ENCODE peak calls at places on chromosomes 11 and 22, in five cellular contexts. K is HFF-Myc, L is bronchial epithelial cell, Z is thoracic aorta, V is RWPE2. I is an unnamed sample.

GRCh38 chr22:30605449-30606110 is 1.4 kb upstream of the TCN2 start:
- DNase-seq in K (no peak), L (peak; percentile 36), Z (no peak), V (no peak), I (peak; percentile 71)

GRCh38 chr22:44595841-44596341 is 97.9 kb upstream of the RTL6 start:
- DNase-seq in K (no peak), L (no peak), Z (no peak), V (no peak), I (no peak)

GRCh38 chr11:33622231-33622630 is 78.4 kb downstream of the C11orf91 start:
- DNase-seq in K (no peak), L (no peak), Z (no peak), V (no peak), I (no peak)

GRCh38 chr11:69210660-69211035 is 54.9 kb downstream of the SMIM38 start:
- DNase-seq in K (no peak), L (no peak), Z (no peak), V (peak; percentile 45), I (no peak)

GRCh38 chr22:30305519-30305905 is 16.2 kb upstream of the CASTOR1 start:
- DNase-seq in K (no peak), L (no peak), Z (no peak), V (no peak), I (peak; percentile 63)

GRCh38 chr11:19628018-19628417 is 84.6 kb upstream of the NAV2 start:
- DNase-seq in K (no peak), L (peak; percentile 25), Z (peak; percentile 70), V (peak; percentile 77), I (no peak)

GRCh38 chr11:14541180-14541579 is 21.0 kb upstream of the PSMA1 start:
- DNase-seq in K (no peak), L (no peak), Z (no peak), V (no peak), I (no peak)

GRCh38 chr11:5421811-5422210 is at the start of gene OR51Q1:
- DNase-seq in K (no peak), L (no peak), Z (no peak), V (no peak), I (no peak)

GRCh38 chr11:87258171-87258833 is 220.6 kb downstream of the TMEM135 start:
- DNase-seq in K (no peak), L (no peak), Z (no peak), V (no peak), I (no peak)

GRCh38 chr22:37283393-37283937 is 1.2 kb downstream of the CYTH4 start:
- DNase-seq in K (no peak), L (no peak), Z (no peak), V (no peak), I (no peak)

GRCh38 chr11:104772806-104773241 is 125.4 kb downstream of the CASP12 start:
- DNase-seq in K (peak; percentile 95), L (peak; percentile 97), Z (no peak), V (no peak), I (no peak)

GRCh38 chr11:64220271-64220670 is 5.7 kb downstream of the TRPT1 start:
- DNase-seq in K (no peak), L (no peak), Z (no peak), V (no peak), I (no peak)

GRCh38 chr11:130528301-130528651 is 79.8 kb downstream of the ADAMTS15 start:
- DNase-seq in K (no peak), L (peak; percentile 33), Z (no peak), V (no peak), I (no peak)

GRCh38 chr22:50171319-50171964 is 911 bp downstream of the PANX2 start:
- DNase-seq in K (no peak), L (no peak), Z (no peak), V (no peak), I (no peak)
- TF ChIP-seq CTCF in K (no peak), L (no peak), Z (no peak), V (no peak), I (no peak)

DNA sequence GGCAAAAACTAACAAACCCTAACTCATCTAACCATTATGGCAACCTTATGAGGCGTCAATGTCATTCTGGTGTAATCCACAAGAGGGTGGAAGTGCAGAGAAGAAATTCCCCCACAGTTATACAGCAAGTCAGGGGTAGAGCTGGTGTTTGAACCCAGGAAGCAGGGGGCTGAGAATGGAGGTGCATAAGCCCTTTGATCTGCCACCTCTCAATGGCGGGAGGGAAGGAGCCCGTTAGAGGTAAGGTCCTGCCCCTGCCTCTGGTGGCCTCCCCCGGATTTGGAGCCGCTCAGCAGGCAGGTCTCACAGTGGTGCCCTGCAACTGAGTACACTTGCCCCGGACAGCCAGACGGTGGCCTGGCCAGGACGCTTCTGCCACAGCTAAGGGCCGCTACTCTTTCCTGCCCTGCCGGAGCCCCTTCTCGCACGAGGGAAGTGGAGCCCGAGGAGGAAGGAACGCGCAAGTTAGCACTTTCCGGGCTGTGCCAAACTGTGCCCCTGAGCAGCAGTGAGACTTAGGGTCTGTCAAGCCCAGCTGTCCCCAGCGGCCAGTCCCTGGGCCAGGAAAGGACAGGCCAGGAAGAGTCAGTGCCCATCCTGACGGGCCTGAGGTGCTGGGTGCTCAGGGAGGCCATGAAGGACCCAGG is 1.1 kb downstream of the FXYD2 start:
- DNase-seq in K (no peak), L (no peak), Z (no peak), V (peak; percentile 33), I (peak; percentile 62)
- TF ChIP-seq CTCF in K (peak; percentile 17), L (peak; percentile 11), Z (no peak), V (no peak), I (peak; percentile 24)

GRCh38 chr22:34111210-34111824 is 191.0 kb upstream of the LARGE1 start:
- DNase-seq in K (no peak), L (peak; percentile 12), Z (no peak), V (no peak), I (peak; percentile 48)

GRCh38 chr22:34102633-34103032 is 182.4 kb upstream of the LARGE1 start:
- DNase-seq in K (no peak), L (no peak), Z (no peak), V (no peak), I (no peak)

GRCh38 chr22:34108168-34108567 is 187.9 kb upstream of the LARGE1 start:
- DNase-seq in K (no peak), L (no peak), Z (no peak), V (no peak), I (no peak)

GRCh38 chr22:34105461-34106062 is 185.3 kb upstream of the LARGE1 start:
- DNase-seq in K (no peak), L (peak; percentile 2), Z (no peak), V (no peak), I (peak; percentile 24)
- TF ChIP-seq CTCF in K (peak; percentile 13), L (peak; percentile 5), Z (peak; percentile 50), V (peak; percentile 29), I (peak; percentile 38)

DNA sequence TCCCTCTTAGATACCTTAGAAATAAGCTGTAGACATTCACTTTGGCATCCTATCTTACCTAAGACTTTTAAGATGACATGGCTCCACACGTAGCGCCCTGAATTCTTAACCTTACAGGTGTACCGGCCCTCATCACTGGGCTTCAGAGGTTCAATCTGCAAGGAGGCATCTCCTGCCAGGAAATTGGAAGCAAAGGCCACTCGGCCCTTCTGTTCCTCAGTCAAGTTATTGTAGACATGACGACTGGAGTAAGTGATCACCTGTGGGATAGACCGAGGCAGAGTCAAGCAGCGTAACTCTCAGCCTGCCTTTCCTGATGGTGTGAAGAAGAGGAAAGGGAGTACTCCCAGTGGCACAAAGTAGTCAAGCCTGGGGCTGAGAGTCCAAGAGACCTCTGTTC is 22.5 kb upstream of the HSPA8 start:
- DNase-seq in K (no peak), L (no peak), Z (no peak), V (no peak), I (no peak)
- TF ChIP-seq CTCF in K (no peak), L (no peak), Z (no peak), V (no peak), I (no peak)

DNA sequence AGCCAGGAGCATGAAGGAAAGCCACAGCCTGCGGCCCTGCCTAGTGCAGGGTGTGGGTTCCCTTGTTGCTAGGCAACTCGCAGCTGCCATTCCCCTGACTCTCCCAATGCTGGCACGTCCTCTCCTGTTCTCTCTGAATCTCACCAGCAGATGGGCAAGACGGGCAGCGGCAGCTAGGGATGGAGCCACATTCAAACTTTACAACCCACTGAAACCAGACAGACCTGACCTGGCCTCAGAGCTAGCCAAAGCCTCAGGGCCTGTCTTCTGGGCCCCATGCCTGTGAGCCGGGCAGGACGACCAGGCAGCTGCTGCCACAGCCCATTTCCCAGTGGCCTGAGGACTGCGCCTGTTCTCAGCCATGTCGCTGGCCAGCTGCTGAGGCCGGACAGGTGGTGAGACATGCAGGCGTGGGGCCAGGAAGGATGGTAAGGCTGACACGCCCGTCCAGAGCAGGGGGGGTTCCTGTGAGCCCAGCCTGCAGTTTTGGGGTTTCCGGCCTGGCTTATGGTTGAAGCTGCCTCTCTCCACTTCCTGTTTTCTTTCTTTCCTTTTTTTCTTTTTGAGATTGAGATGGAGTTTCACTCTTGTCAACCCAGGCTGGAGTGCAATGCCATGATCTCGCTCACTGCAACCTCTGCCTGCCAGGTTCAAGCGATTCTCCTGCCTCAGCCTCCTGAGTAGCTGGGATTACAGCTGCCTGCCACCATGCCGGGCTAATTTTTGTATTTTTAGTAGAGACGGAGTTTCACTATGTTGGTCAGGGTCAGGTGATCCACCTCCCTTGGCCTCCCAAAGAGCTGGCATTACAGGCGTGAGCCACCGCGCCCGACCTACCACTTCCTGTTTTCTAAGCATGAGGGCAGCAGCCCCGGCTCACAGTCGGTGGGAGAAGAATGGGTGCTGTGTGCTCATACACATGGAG is 4.1 kb downstream of the SUN2 start:
- DNase-seq in K (no peak), L (peak; percentile 50), Z (no peak), V (no peak), I (peak; percentile 87)
- TF ChIP-seq CTCF in K (no peak), L (no peak), Z (no peak), V (no peak), I (no peak)

GRCh38 chr11:120942701-120943100 is 81.2 kb upstream of the TBCEL start:
- DNase-seq in K (no peak), L (no peak), Z (no peak), V (no peak), I (no peak)

GRCh38 chr11:120950880-120951279 is 73.0 kb upstream of the TBCEL start:
- DNase-seq in K (no peak), L (no peak), Z (no peak), V (no peak), I (no peak)

GRCh38 chr11:120940297-120940847 is 83.5 kb upstream of the TBCEL start:
- DNase-seq in K (no peak), L (no peak), Z (no peak), V (no peak), I (no peak)

GRCh38 chr11:120941000-120941399 is 82.9 kb upstream of the TBCEL start:
- DNase-seq in K (no peak), L (peak; percentile 29), Z (no peak), V (no peak), I (no peak)

DNA sequence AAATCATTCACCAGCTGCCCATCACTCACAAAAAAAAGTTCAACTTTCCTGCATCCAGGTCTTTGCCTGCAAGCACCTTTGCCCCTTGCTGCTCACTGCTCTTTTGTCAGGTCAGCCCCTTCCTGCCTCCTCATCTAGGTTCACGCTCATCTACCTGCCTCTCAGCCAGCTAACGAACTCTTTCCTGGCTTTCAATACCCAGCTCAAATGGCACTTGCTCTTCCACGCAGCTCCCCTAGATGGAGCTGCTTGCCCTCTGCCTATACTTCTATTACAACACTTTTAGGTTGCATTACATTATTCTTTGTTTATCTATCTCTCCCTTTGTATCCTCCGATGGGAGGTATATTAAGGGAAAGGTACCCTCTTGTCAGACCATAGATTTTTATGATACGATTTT is 78.9 kb upstream of the TBCEL start:
- DNase-seq in K (no peak), L (no peak), Z (no peak), V (no peak), I (no peak)
- TF ChIP-seq CTCF in K (peak; percentile 32), L (peak; percentile 9), Z (no peak), V (no peak), I (peak; percentile 11)

GRCh38 chr11:124740277-124740882 is 638 bp downstream of the NRGN start:
- DNase-seq in K (no peak), L (no peak), Z (no peak), V (no peak), I (peak; percentile 74)
- TF ChIP-seq CTCF in K (peak; percentile 29), L (peak; percentile 40), Z (peak; percentile 74), V (peak; percentile 39), I (peak; percentile 62)